ENCODE peak calls at places on chromosomes 5 and 9, in five cellular contexts. Q is cardiac fibroblast, M is GM10248, A is endothelial cell, U is adrenal gland. C is an unnamed sample.

GRCh38 chr5:113057437-113058052 is 80.9 kb downstream of the DCP2 start:
- DNase-seq in Q (no peak), M (no peak), A (no peak), U (no peak), C (no peak)

GRCh38 chr9:20262611-20263010 is 359.7 kb downstream of the MLLT3 start:
- DNase-seq in M (no peak), U (no peak), A (no peak), Q (no peak), C (no peak)

GRCh38 chr5:54704825-54705224 is 187.3 kb downstream of the SNX18 start:
- DNase-seq in U (no peak), A (no peak), Q (no peak), M (no peak), C (no peak)

GRCh38 chr5:157026789-157027424 is 32.0 kb downstream of the HAVCR1 start:
- DNase-seq in A (no peak), M (no peak), U (no peak), Q (no peak), C (peak)

GRCh38 chr5:135069016-135069770 is 35.2 kb upstream of the PITX1 start:
- DNase-seq in U (no peak), M (no peak), Q (no peak), A (no peak), C (no peak)

GRCh38 chr9:94808926-94809700 is 82.6 kb downstream of the AOPEP start:
- DNase-seq in Q (no peak), M (no peak), U (no peak), A (no peak), C (no peak)

GRCh38 chr9:112354081-112354743 is 20.8 kb upstream of the PTBP3 start:
- DNase-seq in Q (no peak), U (no peak), A (no peak), M (no peak), C (no peak)

GRCh38 chr9:114125614-114126013 is 26.5 kb upstream of the KIF12 start:
- DNase-seq in Q (no peak), A (no peak), M (no peak), U (no peak), C (no peak)

GRCh38 chr5:177357459-177358332 is at the start of gene RGS14:
- DNase-seq in M (peak), A (peak), U (peak), Q (peak), C (peak)

GRCh38 chr5:150609843-150610584 is 30.4 kb upstream of the SYNPO start:
- DNase-seq in U (no peak), Q (no peak), M (no peak), A (no peak), C (no peak)

GRCh38 chr5:126808619-126809018 is 31.7 kb downstream of the LMNB1 start:
- DNase-seq in M (peak), U (no peak), Q (peak), A (no peak), C (no peak)

GRCh38 chr5:113216545-113216944 is 218.2 kb downstream of the TSSK1B start:
- DNase-seq in U (no peak), A (no peak), Q (no peak), M (no peak), C (no peak)

GRCh38 chr9:77751341-77752091 is 103.4 kb upstream of the GNA14 start:
- DNase-seq in U (no peak), M (peak), A (peak), Q (peak), C (peak)

GRCh38 chr9:33917036-33917435 is 100.1 kb downstream of the UBE2R2 start:
- DNase-seq in M (no peak), A (no peak), U (no peak), Q (no peak), C (no peak)

GRCh38 chr9:121783126-121783522 is 131.7 kb downstream of the DAB2IP start:
- DNase-seq in U (no peak), M (no peak), A (no peak), Q (no peak), C (no peak)

GRCh38 chr5:98050583-98050982 is 722.9 kb upstream of the RGMB start:
- DNase-seq in Q (peak), U (no peak), A (no peak), M (no peak), C (no peak)

GRCh38 chr9:121071356-121071755 is 3.4 kb upstream of the CNTRL start:
- DNase-seq in A (no peak), Q (no peak), U (no peak), M (no peak), C (peak)

GRCh38 chr5:179986328-179986727 is 78.6 kb upstream of the TBC1D9B start:
- DNase-seq in U (no peak), M (no peak), Q (peak), A (no peak), C (no peak)
- TF ChIP-seq CTCF in U (no peak), M (no peak), Q (no peak), A (no peak), C (no peak)

GRCh38 chr9:131366745-131367401 is 27.0 kb upstream of the PRRC2B start:
- DNase-seq in U (no peak), M (no peak), A (peak), Q (peak), C (peak)
- TF ChIP-seq CTCF in U (no peak), M (peak), A (no peak), Q (peak), C (no peak)

DNA sequence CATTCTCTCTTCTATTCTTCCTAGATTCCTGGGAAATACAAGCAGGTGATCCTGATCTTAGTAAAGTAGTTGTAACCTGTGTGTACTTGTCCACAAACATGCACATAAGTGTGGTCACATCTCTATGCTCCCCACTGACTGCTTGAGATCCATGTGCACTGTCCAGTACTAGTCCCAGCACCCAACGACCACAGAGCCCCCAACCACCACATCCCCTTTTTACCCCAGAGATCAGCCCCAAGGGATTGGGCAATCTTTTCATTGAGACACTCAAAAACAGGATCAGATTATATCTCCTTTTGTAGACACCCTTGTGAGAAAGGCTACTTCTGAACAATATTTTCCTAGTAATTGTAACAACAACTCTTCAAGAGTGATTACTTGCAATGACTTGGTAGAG is 240.6 kb downstream of the ACTL7B start:
- DNase-seq in U (no peak), A (no peak), Q (no peak), M (no peak), C (no peak)
- TF ChIP-seq CTCF in U (no peak), A (no peak), Q (no peak), M (no peak), C (no peak)

DNA sequence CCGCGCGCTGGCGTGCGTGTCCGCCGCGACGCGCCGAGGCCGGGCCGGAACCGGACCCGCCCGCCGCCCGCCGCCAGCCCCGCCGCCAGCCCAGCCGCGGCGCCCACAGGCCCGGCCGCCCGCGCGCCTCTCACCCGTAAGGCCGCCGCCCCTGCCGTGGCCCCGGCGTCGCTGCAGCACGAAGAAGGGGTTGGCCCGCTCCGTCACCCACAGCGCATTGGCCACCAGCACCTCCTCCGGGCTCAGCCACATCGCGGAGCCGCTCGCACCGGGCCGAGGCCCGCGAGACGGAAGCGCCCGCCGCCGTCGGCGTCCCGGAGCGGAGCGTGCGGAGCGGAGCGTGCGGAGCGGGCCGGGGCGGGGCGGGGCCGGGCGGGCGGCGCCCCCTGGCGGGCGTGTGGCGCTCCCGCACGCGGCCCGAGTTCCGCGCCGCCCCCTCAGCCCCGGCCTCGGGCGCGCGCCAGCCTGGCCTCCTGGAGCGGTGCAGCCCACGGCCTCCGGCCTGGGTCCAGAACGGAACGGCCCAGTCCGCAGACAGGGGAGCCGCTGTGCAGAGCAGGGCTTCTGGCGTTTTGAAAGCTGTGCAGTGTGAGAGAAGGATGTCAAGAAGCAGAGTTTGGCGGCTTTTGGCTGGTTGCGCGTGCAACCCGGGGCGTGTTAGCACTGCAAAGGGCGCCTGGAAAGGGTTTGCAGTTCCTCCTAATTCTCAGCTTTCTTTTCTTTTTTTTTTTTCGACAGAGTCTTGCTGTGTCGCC is at the start of gene TBC1D9B:
- DNase-seq in M (peak), Q (peak), U (peak), A (peak), C (peak)
- TF ChIP-seq CTCF in M (peak), Q (peak), U (no peak), A (peak), C (peak)

GRCh38 chr9:127285957-127286356 is 21.4 kb downstream of the GARNL3 start:
- DNase-seq in Q (no peak), M (no peak), U (no peak), A (no peak), C (no peak)

GRCh38 chr9:127282611-127283010 is 18.0 kb downstream of the GARNL3 start:
- DNase-seq in U (no peak), Q (no peak), M (no peak), A (no peak), C (no peak)

GRCh38 chr9:127280880-127281660 is 16.5 kb downstream of the GARNL3 start:
- DNase-seq in A (no peak), U (no peak), M (no peak), Q (no peak), C (no peak)

GRCh38 chr9:127281887-127282286 is 17.3 kb downstream of the GARNL3 start:
- DNase-seq in U (no peak), Q (no peak), M (no peak), A (no peak), C (no peak)

DNA sequence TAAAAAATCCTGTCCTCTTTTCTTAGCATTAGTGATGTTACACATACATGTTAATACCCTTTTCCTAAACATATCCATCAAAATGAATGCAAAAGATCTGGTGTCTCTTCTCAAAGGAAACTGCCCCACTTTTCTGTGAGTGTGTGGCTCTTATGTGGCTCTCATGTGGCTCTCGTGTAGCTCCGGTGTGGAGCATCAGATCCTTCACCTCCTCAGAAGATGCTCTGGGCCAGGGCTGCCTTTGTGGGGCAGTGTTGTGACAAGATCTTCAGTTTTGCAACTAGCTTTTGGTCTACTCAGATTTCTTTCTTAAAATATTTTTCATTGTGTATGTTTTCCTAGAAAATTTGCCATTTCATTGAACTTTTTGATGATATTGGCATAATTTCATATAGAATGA is 19.3 kb downstream of the GARNL3 start:
- DNase-seq in U (peak), A (no peak), M (no peak), Q (peak), C (peak)
- TF ChIP-seq CTCF in U (peak), A (no peak), M (peak), Q (peak), C (peak)

DNA sequence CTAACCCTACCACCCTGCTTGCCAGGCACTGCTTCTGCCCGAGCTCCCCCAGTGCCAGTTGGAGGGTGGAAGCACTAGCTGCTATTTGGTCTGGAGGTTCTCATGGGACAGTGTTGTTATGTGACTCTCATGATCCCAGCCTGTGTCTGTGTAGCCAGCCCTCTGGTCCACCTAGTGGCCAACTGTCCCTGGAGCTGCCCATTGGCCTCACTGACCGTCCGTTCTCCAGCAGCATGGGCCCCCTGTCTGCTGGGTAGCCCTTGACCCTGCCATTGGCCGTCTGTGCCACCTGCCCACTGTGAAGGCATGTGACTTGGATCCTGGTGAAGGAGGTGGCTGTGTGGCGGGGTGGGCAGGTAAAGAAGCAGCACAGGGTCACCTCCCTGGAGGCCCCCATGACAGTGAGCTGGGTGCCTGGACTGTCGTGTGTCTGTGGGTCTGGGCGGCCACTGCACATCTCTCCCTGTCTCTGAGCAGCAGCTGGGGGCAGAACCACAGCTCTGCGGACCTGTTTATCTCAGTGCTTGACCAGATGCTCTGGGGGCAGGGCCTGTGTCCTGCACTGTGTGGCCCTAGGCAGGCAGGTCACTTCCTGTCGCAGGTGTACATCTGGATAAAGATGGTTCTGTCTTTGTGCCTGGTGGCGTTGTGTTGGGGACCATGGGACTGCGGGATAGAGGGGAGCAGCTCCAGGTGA is 11.4 kb downstream of the PHF2 start:
- DNase-seq in U (no peak), A (peak), Q (no peak), M (no peak), C (no peak)
- TF ChIP-seq CTCF in U (no peak), A (no peak), Q (peak), M (no peak), C (no peak)

GRCh38 chr9:93520523-93520922 is 55.9 kb upstream of the PHF2 start:
- DNase-seq in U (peak), Q (no peak), M (no peak), A (no peak), C (no peak)
- TF ChIP-seq CTCF in U (no peak), Q (no peak), M (peak), A (no peak), C (no peak)

DNA sequence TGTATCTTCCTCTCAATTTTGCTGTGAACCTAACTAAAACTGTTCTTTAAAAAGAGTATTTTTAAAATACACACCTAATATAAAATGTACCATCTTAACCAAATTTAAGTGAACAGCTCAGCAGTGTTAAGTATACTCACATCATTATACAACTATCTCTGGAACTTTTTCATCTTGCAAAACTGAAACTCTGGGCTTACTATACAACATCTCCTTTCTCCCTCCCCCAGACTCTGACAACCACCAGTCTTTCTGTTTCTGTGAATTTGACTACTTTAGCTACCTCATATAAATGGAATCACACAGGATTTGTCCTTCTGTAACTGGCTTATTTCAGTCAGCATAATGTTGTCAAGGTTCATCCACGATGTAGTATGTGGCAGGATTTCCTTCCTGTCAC is 93.5 kb downstream of the FOXD1 start:
- DNase-seq in Q (no peak), U (no peak), M (no peak), A (no peak), C (no peak)
- TF ChIP-seq CTCF in Q (no peak), U (no peak), M (no peak), A (no peak), C (no peak)

DNA sequence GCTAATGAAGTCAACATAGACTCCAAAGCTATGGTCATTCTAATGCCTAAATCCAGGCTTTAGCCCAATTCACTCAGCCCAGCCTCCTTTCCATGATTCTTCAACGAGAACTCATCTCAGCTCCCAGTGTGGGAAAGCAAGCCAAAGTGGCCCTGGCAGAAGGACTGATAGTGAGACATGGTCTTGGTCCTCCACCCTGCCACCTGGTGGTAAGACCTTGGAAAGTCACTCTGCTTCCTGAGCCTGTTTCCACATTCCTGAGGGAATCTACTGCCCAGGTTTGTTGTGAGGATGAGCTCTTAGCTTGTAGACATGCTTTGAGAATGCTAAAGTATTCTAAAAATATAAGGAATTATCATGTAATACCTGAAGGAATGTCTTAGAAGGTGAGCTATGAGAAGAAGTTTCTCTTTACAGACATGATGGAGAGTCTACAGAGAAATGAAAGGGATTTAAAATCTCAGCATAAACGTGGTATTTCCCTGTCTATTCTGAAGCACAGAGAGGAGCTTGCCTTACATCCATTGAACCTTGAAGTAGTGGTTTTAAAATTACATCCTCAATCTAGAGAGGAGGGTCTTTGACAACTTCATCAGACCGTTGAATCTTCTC is 173.5 kb downstream of the TRIM32 start:
- DNase-seq in U (peak), Q (peak), A (peak), M (peak), C (peak)
- TF ChIP-seq CTCF in U (peak), Q (peak), A (peak), M (peak), C (peak)

C was measured in activated CD8-positive, alpha-beta T cell treated with anti-CD3 and anti-CD28 coated beads for 36 hours.